ENCODE peak calls at places on chromosomes 16 and 17, in nine cellular contexts. F is sigmoid colon, E is transverse colon, Y is SK-N-MC, H is SK-N-SH, O is GM23338, N is stomach, T is K562, Q is HCT116. V is an unnamed sample.

GRCh38 chr16:9119795-9120194 is 28.4 kb downstream of the HAPSTR1 start:
- DNase-seq in Q (no peak), E (no peak), H (no peak), Y (no peak), N (no peak), T (no peak), O (no peak), F (peak), V (no peak)

GRCh38 chr16:64365448-64365858 is 756.4 kb downstream of the CDH11 start:
- DNase-seq in T (no peak), Q (no peak), E (no peak), F (no peak), Y (no peak), H (no peak), O (no peak), N (no peak), V (no peak)

GRCh38 chr16:75089486-75090202 is 26.9 kb downstream of the LDHD start:
- DNase-seq in N (no peak), Q (no peak), Y (no peak), T (no peak), O (peak), E (no peak), H (no peak), F (no peak), V (no peak)

GRCh38 chr17:44959821-44960523 is 8.1 kb downstream of the C1QL1 start:
- DNase-seq in T (no peak), Q (no peak), O (peak), N (no peak), Y (no peak), F (peak), H (peak), E (no peak), V (no peak)

GRCh38 chr17:48047113-48047740 is 932 bp upstream of the NFE2L1 start:
- DNase-seq in N (no peak), O (peak), T (no peak), Y (no peak), H (no peak), F (peak), E (no peak), Q (no peak), V (no peak)

GRCh38 chr16:23025692-23026305 is 123.5 kb downstream of the USP31 start:
- DNase-seq in Q (no peak), E (no peak), O (no peak), F (no peak), T (no peak), N (no peak), H (peak), Y (no peak), V (no peak)

GRCh38 chr17:5297245-5297644 is 15.2 kb downstream of the RABEP1 start:
- DNase-seq in Q (peak), T (no peak), Y (no peak), N (no peak), O (no peak), E (no peak), H (no peak), F (no peak), V (no peak)

GRCh38 chr17:62802531-62803205 is 5.4 kb downstream of the MARCHF10 start:
- DNase-seq in O (no peak), T (no peak), H (no peak), N (no peak), F (no peak), Y (no peak), Q (no peak), E (no peak), V (no peak)

GRCh38 chr17:6163632-6164319 is 93.6 kb downstream of the WSCD1 start:
- DNase-seq in O (no peak), T (no peak), Y (no peak), Q (no peak), F (no peak), E (no peak), N (no peak), H (no peak), V (no peak)

GRCh38 chr17:78875738-78876597 is 27.0 kb downstream of the CEP295NL start:
- DNase-seq in T (no peak), O (no peak), F (no peak), Q (no peak), E (no peak), H (peak), N (no peak), Y (no peak), V (no peak)

GRCh38 chr16:49701867-49702494 is 153.9 kb downstream of the ZNF423 start:
- DNase-seq in N (no peak), Y (peak), E (peak), F (peak), Q (no peak), O (peak), T (no peak), H (no peak), V (no peak)

GRCh38 chr17:78724544-78724943 is 57.5 kb downstream of the CYTH1 start:
- DNase-seq in Q (no peak), T (no peak), N (peak), Y (no peak), F (no peak), O (peak), E (no peak), H (peak), V (peak)

GRCh38 chr16:31064882-31065461 is 9.1 kb downstream of the ZNF668 start:
- DNase-seq in H (no peak), T (no peak), Q (no peak), N (no peak), F (peak), Y (no peak), O (no peak), E (no peak), V (no peak)

GRCh38 chr16:81570189-81570846 is 125.7 kb downstream of the CMIP start:
- DNase-seq in N (no peak), F (no peak), Y (no peak), T (no peak), Q (no peak), H (no peak), E (no peak), O (no peak), V (peak)

GRCh38 chr16:4944333-4945281 is 7.7 kb upstream of the PPL start:
- DNase-seq in F (peak), Q (peak), O (peak), H (peak), Y (no peak), T (peak), N (peak), E (peak), V (peak)

GRCh38 chr16:85395913-85396878 is 216.9 kb upstream of the GSE1 start:
- DNase-seq in Y (no peak), Q (no peak), N (no peak), F (peak), E (no peak), O (no peak), H (peak), T (no peak), V (peak)

GRCh38 chr17:2854662-2855061 is 58.4 kb downstream of the RAP1GAP2 start:
- DNase-seq in E (peak), T (no peak), H (peak), N (peak), Y (no peak), Q (no peak), F (no peak), O (peak), V (no peak)

GRCh38 chr17:51228177-51228576 is 31.7 kb downstream of the MBTD1 start:
- DNase-seq in T (no peak), N (no peak), E (no peak), Y (no peak), F (no peak), Q (no peak), H (no peak), O (no peak), V (no peak)

DNA sequence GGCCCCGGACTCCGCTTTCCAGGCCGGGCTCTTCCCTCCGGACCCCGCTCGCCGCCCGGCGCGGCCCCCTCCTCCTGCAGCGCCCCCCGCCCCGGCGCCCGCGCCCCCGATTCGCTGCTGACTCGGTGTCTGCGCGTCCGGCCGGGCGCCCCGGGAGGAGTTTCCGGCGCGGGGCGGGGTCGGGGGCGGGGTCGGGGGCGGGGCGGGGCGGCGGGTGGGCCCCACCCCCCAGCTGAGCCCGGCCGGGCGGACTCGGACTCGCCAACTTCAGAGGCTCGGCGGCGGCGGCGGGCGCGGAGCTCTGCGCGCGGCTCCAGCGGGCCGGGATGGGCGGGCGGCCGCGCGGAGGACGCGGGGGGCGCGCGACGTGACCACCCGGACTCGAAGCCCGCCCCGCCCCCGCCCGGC is at the start of gene METRNL:
- DNase-seq in H (peak), O (peak), E (peak), F (peak), N (peak), Y (no peak), T (peak), Q (no peak), V (peak)
- TF ChIP-seq POLR2AphosphoS5 in H (peak), O (peak), E (peak), F (peak), N (peak), Y (no peak), T (peak), Q (peak), V (peak)

DNA sequence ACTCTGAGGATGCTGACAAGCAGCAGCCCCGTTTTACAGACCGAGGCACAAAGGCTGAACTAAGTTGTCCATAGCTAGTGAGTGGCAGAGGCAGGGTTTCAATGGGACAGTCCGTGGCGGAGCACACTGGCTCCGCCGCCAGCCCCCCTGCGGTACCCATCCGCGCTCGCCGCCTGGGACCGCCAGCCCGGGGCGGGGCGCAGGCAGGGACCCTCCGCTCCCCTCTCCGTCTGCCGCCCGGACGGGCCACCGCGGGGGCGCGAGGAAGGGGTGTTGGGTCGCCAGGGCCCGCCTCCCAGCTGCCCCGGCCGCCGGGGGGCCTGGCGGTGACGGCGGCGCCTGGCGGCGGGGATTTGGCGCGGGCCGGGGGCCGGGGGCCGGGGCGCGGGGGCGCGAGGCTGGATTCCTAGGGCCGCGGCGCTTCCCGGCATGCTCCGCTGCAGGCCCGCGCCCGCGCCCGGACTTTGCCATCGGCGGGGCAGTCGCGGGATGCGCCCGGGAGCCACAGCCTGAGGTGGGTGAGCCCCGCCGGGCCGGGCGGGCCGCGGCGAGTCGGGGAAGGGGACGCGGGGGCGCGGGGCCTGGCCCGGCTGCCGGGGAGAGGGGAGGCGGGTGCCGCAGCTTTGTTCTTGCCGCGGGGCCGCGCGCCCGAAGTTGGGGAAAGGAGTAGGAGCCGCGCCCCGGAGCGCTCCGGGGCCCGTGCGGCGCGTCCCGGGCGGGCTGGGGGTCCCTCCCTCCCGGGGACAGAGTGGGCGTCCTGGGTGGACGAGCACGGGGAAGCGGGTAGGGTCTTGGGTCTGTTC is at the start of gene TMEM98:
- DNase-seq in T (peak), F (no peak), H (peak), O (peak), Q (no peak), N (peak), E (peak), Y (no peak), V (no peak)
- H3K4me3 ChIP-seq in T (peak), F (peak), H (peak), O (peak), Q (peak), N (peak), E (peak), Y (peak), V (peak)

GRCh38 chr16:83530293-83530692 is 277.5 kb upstream of the HSBP1 start:
- DNase-seq in T (no peak), E (no peak), Y (no peak), F (no peak), H (no peak), N (no peak), O (no peak), Q (no peak), V (no peak)
- TF ChIP-seq POLR2AphosphoS5 in T (no peak), E (no peak), Y (no peak), F (no peak), H (no peak), N (no peak), O (no peak), Q (no peak), V (no peak)

GRCh38 chr16:17468611-17469010 is 2.1 kb downstream of the XYLT1 start:
- DNase-seq in O (no peak), N (no peak), Q (no peak), F (no peak), E (no peak), T (no peak), Y (no peak), H (no peak), V (no peak)
- H3K4me3 ChIP-seq in O (peak), N (peak), Q (no peak), F (peak), E (peak), T (no peak), Y (peak), H (peak), V (peak)

GRCh38 chr17:17206149-17206912 is at the start of gene PLD6:
- DNase-seq in Y (no peak), N (peak), O (no peak), E (peak), T (peak), H (peak), Q (peak), F (peak), V (peak)
- TF ChIP-seq POLR2AphosphoS5 in Y (peak), N (peak), O (no peak), E (peak), T (no peak), H (no peak), Q (peak), F (peak), V (peak)

DNA sequence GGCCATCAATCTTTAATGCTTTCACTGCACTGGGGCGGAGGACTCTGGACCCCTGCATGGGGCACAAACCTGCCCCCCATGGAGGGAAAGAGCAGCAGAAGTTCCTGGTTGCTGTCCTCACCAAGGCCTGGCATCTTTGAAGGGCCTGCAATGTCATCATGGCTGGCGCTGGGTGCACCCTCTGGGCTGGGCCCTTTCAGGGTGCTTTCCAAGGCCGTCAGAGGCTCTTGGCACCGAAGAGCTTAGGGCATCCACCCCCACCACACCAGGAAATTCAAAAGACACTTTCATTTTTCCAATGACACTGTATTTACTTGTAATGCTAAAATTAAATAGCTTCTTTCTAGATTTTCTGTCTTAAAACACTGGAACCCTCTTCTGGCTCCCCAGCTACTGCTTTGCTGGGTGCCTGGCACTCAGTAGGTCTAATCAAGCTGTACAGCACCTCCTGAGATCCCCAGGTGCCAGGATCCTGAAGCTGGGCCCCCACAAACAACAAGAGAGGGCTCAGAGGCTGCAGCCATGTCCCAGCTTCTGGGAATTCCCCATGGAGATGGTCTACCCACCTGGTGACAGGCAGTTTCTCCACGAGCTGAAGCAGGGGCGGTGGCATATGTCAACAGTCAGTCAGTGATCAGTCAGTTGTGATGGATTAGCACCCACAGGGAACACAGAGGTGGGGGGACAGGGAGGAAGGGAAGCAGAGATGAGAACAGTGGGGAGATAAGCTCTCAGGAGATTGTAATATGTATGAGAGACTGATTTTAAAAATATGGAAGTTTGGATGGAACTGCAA is 2.1 kb upstream of the CACNG1 start:
- DNase-seq in O (no peak), Y (no peak), F (no peak), E (no peak), H (peak), T (no peak), Q (no peak), N (no peak), V (no peak)
- H3K4me3 ChIP-seq in O (no peak), Y (no peak), F (no peak), E (no peak), H (no peak), T (no peak), Q (no peak), N (no peak), V (no peak)

GRCh38 chr17:29180788-29181160 is 576 bp upstream of the MYO18A start:
- DNase-seq in Q (no peak), T (no peak), E (no peak), N (no peak), F (no peak), O (no peak), Y (no peak), H (no peak), V (no peak)

GRCh38 chr17:29179232-29180036 is 764 bp downstream of the MYO18A start:
- DNase-seq in E (peak), Q (no peak), F (no peak), H (peak), N (peak), T (peak), Y (no peak), O (peak), V (peak)

GRCh38 chr17:29181226-29181625 is 1.0 kb upstream of the MYO18A start:
- DNase-seq in E (no peak), F (no peak), O (no peak), Y (no peak), H (no peak), N (no peak), T (no peak), Q (no peak), V (no peak)

GRCh38 chr17:29178750-29179231 is 1.4 kb downstream of the MYO18A start:
- DNase-seq in N (peak), H (no peak), O (peak), Y (no peak), Q (no peak), E (peak), F (no peak), T (no peak), V (no peak)

GRCh38 chr17:29180051-29180787 is at the start of gene MYO18A:
- DNase-seq in T (peak), H (peak), F (peak), E (peak), O (peak), N (peak), Y (no peak), Q (no peak), V (peak)
- TF ChIP-seq POLR2AphosphoS5 in T (no peak), H (no peak), F (no peak), E (peak), O (no peak), N (peak), Y (no peak), Q (peak), V (no peak)

V was measured in breast epithelium.